ENCODE peak calls at places on chromosomes 1 and 21, in four cellular contexts. One of them, this sample, is unnamed.
A peak's percentile ranks its signal among the peaks of the same experiment; 100 is the strongest.

GRCh38 chr1:247373721-247374141 is 42.1 kb upstream of the ZNF496 start:
- DNase-seq in thoracic aorta: no peak
- DNase-seq in fibroblast of pulmonary artery: peak; percentile 49
- DNase-seq in nephron progenitor cell: peak; percentile 24
- DNase-seq in this sample: peak; percentile 53

GRCh38 chr21:46063227-46063626 is 34.7 kb upstream of the COL6A2 start:
- DNase-seq in thoracic aorta: no peak
- DNase-seq in fibroblast of pulmonary artery: peak; percentile 21
- DNase-seq in nephron progenitor cell: no peak
- DNase-seq in this sample: no peak

GRCh38 chr1:37793773-37794371 is at the start of gene MANEAL:
- DNase-seq in thoracic aorta: no peak
- DNase-seq in fibroblast of pulmonary artery: peak; percentile 57
- DNase-seq in nephron progenitor cell: peak; percentile 76
- DNase-seq in this sample: peak; percentile 47

GRCh38 chr1:200983035-200983561 is 40.4 kb downstream of the KIF21B start:
- DNase-seq in thoracic aorta: no peak
- DNase-seq in fibroblast of pulmonary artery: no peak
- DNase-seq in nephron progenitor cell: no peak
- DNase-seq in this sample: no peak

GRCh38 chr21:43903451-43904091 is 38.5 kb downstream of the AGPAT3 start:
- DNase-seq in thoracic aorta: no peak
- DNase-seq in fibroblast of pulmonary artery: no peak
- DNase-seq in nephron progenitor cell: no peak
- DNase-seq in this sample: peak; percentile 46

GRCh38 chr21:34889287-34889536 is 159.9 kb downstream of the RUNX1 start:
- DNase-seq in thoracic aorta: no peak
- DNase-seq in fibroblast of pulmonary artery: peak; percentile 80
- DNase-seq in nephron progenitor cell: peak; percentile 49
- DNase-seq in this sample: peak; percentile 41

GRCh38 chr1:94543893-94544635 is 2.5 kb upstream of the F3 start:
- DNase-seq in thoracic aorta: no peak
- DNase-seq in fibroblast of pulmonary artery: peak; percentile 74
- DNase-seq in nephron progenitor cell: no peak
- DNase-seq in this sample: no peak

GRCh38 chr21:38126677-38127271 is 130.0 kb upstream of the KCNJ15 start:
- DNase-seq in thoracic aorta: no peak
- DNase-seq in fibroblast of pulmonary artery: peak; percentile 59
- DNase-seq in nephron progenitor cell: peak; percentile 79
- DNase-seq in this sample: peak; percentile 75

GRCh38 chr1:3697810-3698209 is 45.5 kb downstream of the TP73 start:
- DNase-seq in thoracic aorta: no peak
- DNase-seq in fibroblast of pulmonary artery: no peak
- DNase-seq in nephron progenitor cell: no peak
- DNase-seq in this sample: no peak

GRCh38 chr1:230112131-230112701 is 45.2 kb downstream of the GALNT2 start:
- DNase-seq in thoracic aorta: no peak
- DNase-seq in fibroblast of pulmonary artery: no peak
- DNase-seq in nephron progenitor cell: no peak
- DNase-seq in this sample: peak; percentile 18

GRCh38 chr1:20713440-20713839 is 4.4 kb downstream of the KIF17 start:
- DNase-seq in thoracic aorta: no peak
- DNase-seq in fibroblast of pulmonary artery: no peak
- DNase-seq in nephron progenitor cell: no peak
- DNase-seq in this sample: no peak

GRCh38 chr1:58585166-58585565 is 8.1 kb upstream of the TACSTD2 start:
- DNase-seq in thoracic aorta: no peak
- DNase-seq in fibroblast of pulmonary artery: no peak
- DNase-seq in nephron progenitor cell: no peak
- DNase-seq in this sample: no peak

DNA sequence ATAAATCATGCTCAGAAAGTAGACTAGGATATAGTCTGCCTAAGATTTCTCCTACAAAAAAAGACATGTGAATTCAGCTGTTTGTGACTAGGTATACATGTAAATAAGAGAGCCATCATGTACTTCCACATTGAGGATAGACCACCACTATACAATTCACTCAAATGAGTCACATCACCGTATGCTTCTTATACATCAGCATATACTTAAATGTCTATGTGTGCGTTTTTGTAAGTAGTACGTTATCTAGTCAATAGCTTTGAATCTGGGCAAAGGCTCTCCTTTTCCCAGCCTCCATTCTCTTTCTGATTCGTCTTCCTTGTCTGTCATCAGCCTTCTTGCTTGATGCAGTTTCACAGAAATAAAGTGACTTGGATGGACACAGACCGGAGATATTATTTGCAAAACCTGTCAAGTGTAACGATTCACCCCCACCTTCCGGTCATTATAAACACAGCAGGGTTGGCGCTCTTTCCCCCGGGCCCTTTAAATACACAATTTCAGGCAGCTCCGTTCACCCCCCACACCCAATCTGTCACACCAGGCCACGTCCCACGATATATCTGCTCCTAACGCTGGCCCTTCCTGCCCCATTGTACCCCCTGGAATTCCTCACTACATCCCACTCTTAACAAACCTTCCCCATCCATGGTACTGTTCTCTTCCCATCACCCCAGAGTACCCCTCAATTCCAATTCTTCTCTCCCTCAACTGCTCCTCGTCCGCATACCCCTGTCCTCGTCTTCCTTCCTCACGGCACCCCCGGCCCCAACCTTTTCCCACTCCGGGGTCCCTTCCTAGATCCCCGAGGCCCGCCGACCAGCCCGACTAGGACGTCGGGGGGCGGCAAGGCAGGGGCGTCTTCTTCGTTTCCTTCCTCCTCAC is 636 bp downstream of the VAMP4 start:
- DNase-seq in thoracic aorta: no peak
- DNase-seq in fibroblast of pulmonary artery: peak; percentile 50
- DNase-seq in nephron progenitor cell: peak; percentile 29
- DNase-seq in this sample: peak; percentile 1
- TF ChIP-seq CTCF in thoracic aorta: no peak
- TF ChIP-seq CTCF in fibroblast of pulmonary artery: no peak
- TF ChIP-seq CTCF in nephron progenitor cell: no peak
- TF ChIP-seq CTCF in this sample: peak; percentile 29

GRCh38 chr1:54971317-54971791 is 9.1 kb upstream of the TMEM61 start:
- DNase-seq in thoracic aorta: no peak
- DNase-seq in fibroblast of pulmonary artery: no peak
- DNase-seq in nephron progenitor cell: no peak
- DNase-seq in this sample: no peak

GRCh38 chr1:54972436-54972835 is 8.0 kb upstream of the TMEM61 start:
- DNase-seq in thoracic aorta: no peak
- DNase-seq in fibroblast of pulmonary artery: no peak
- DNase-seq in nephron progenitor cell: no peak
- DNase-seq in this sample: no peak

GRCh38 chr1:54970901-54971300 is 9.5 kb upstream of the TMEM61 start:
- DNase-seq in thoracic aorta: no peak
- DNase-seq in fibroblast of pulmonary artery: no peak
- DNase-seq in nephron progenitor cell: no peak
- DNase-seq in this sample: no peak

GRCh38 chr1:54975709-54976108 is 4.7 kb upstream of the TMEM61 start:
- DNase-seq in thoracic aorta: no peak
- DNase-seq in fibroblast of pulmonary artery: no peak
- DNase-seq in nephron progenitor cell: no peak
- DNase-seq in this sample: no peak

GRCh38 chr1:54973205-54973921 is 7.1 kb upstream of the TMEM61 start:
- DNase-seq in thoracic aorta: no peak
- DNase-seq in fibroblast of pulmonary artery: peak; percentile 66
- DNase-seq in nephron progenitor cell: peak; percentile 48
- DNase-seq in this sample: peak; percentile 42
- TF ChIP-seq CTCF in thoracic aorta: peak; percentile 35
- TF ChIP-seq CTCF in fibroblast of pulmonary artery: peak; percentile 65
- TF ChIP-seq CTCF in nephron progenitor cell: peak; percentile 47
- TF ChIP-seq CTCF in this sample: peak; percentile 49

GRCh38 chr1:32413507-32414185 is 19.4 kb upstream of the BSDC1 start:
- DNase-seq in thoracic aorta: peak; percentile 36
- DNase-seq in fibroblast of pulmonary artery: peak; percentile 82
- DNase-seq in nephron progenitor cell: peak; percentile 34
- DNase-seq in this sample: peak; percentile 57
- TF ChIP-seq CTCF in thoracic aorta: peak; percentile 75
- TF ChIP-seq CTCF in fibroblast of pulmonary artery: peak; percentile 76
- TF ChIP-seq CTCF in nephron progenitor cell: peak; percentile 36
- TF ChIP-seq CTCF in this sample: peak; percentile 65

GRCh38 chr1:24748191-24749121 is 3.2 kb downstream of the CLIC4 start:
- DNase-seq in thoracic aorta: no peak
- DNase-seq in fibroblast of pulmonary artery: no peak
- DNase-seq in nephron progenitor cell: no peak
- DNase-seq in this sample: no peak

GRCh38 chr1:24752305-24752704 is 7.1 kb downstream of the CLIC4 start:
- DNase-seq in thoracic aorta: no peak
- DNase-seq in fibroblast of pulmonary artery: no peak
- DNase-seq in nephron progenitor cell: no peak
- DNase-seq in this sample: no peak

GRCh38 chr1:24751833-24752232 is 6.6 kb downstream of the CLIC4 start:
- DNase-seq in thoracic aorta: no peak
- DNase-seq in fibroblast of pulmonary artery: no peak
- DNase-seq in nephron progenitor cell: no peak
- DNase-seq in this sample: no peak

GRCh38 chr1:24749886-24750285 is 4.6 kb downstream of the CLIC4 start:
- DNase-seq in thoracic aorta: no peak
- DNase-seq in fibroblast of pulmonary artery: no peak
- DNase-seq in nephron progenitor cell: no peak
- DNase-seq in this sample: no peak

GRCh38 chr1:24749257-24749656 is 4.0 kb downstream of the CLIC4 start:
- DNase-seq in thoracic aorta: no peak
- DNase-seq in fibroblast of pulmonary artery: no peak
- DNase-seq in nephron progenitor cell: no peak
- DNase-seq in this sample: no peak
- TF ChIP-seq CTCF in thoracic aorta: no peak
- TF ChIP-seq CTCF in fibroblast of pulmonary artery: no peak
- TF ChIP-seq CTCF in nephron progenitor cell: no peak
- TF ChIP-seq CTCF in this sample: no peak

GRCh38 chr1:26161408-26162219 is 2.7 kb downstream of the FAM110D start:
- DNase-seq in thoracic aorta: no peak
- DNase-seq in fibroblast of pulmonary artery: peak; percentile 45
- DNase-seq in nephron progenitor cell: peak; percentile 83
- DNase-seq in this sample: peak; percentile 58
- TF ChIP-seq CTCF in thoracic aorta: no peak
- TF ChIP-seq CTCF in fibroblast of pulmonary artery: peak; percentile 2
- TF ChIP-seq CTCF in nephron progenitor cell: no peak
- TF ChIP-seq CTCF in this sample: peak; percentile 51

DNA sequence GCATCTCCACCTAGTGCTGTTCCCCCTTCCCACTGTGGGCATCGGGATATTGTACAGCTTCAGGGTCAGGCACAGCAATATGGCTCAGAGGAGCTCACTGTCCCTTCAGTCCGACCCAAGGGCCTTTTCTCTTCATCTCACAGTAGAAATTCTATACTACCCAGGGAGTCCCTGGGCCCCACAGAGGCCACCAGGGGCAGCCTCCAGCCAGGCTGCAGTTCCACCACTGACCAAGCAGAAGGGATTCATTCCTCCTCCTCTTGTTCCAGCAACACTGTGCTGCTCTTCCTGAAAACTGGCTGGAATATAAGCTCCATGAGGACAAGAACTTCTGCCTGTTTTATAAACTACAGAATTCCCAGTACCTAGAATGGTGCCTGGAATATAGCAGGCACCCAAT is 70.5 kb downstream of the CD34 start:
- DNase-seq in thoracic aorta: no peak
- DNase-seq in fibroblast of pulmonary artery: no peak
- DNase-seq in nephron progenitor cell: no peak
- DNase-seq in this sample: no peak
- TF ChIP-seq CTCF in thoracic aorta: no peak
- TF ChIP-seq CTCF in fibroblast of pulmonary artery: peak; percentile 10
- TF ChIP-seq CTCF in nephron progenitor cell: no peak
- TF ChIP-seq CTCF in this sample: no peak

GRCh38 chr1:220786337-220787068 is at the start of gene MTARC1:
- DNase-seq in thoracic aorta: no peak
- DNase-seq in fibroblast of pulmonary artery: peak; percentile 48
- DNase-seq in nephron progenitor cell: peak; percentile 82
- DNase-seq in this sample: peak; percentile 70
- TF ChIP-seq CTCF in thoracic aorta: peak; percentile 31
- TF ChIP-seq CTCF in fibroblast of pulmonary artery: no peak
- TF ChIP-seq CTCF in nephron progenitor cell: no peak
- TF ChIP-seq CTCF in this sample: no peak

GRCh38 chr1:45411510-45411899 is 71.3 kb upstream of the MUTYH start:
- DNase-seq in thoracic aorta: no peak
- DNase-seq in fibroblast of pulmonary artery: no peak
- DNase-seq in nephron progenitor cell: no peak
- DNase-seq in this sample: no peak
- TF ChIP-seq CTCF in thoracic aorta: no peak
- TF ChIP-seq CTCF in fibroblast of pulmonary artery: no peak
- TF ChIP-seq CTCF in nephron progenitor cell: no peak
- TF ChIP-seq CTCF in this sample: no peak

GRCh38 chr1:223628858-223629257 is 36.6 kb downstream of the CAPN8 start:
- DNase-seq in thoracic aorta: no peak
- DNase-seq in fibroblast of pulmonary artery: no peak
- DNase-seq in nephron progenitor cell: peak; percentile 31
- DNase-seq in this sample: no peak

GRCh38 chr1:223631367-223631977 is 34.0 kb downstream of the CAPN8 start:
- DNase-seq in thoracic aorta: no peak
- DNase-seq in fibroblast of pulmonary artery: no peak
- DNase-seq in nephron progenitor cell: no peak
- DNase-seq in this sample: no peak

GRCh38 chr1:223622132-223622842 is 43.2 kb downstream of the CAPN8 start:
- DNase-seq in thoracic aorta: no peak
- DNase-seq in fibroblast of pulmonary artery: no peak
- DNase-seq in nephron progenitor cell: peak; percentile 58
- DNase-seq in this sample: no peak

GRCh38 chr1:223628233-223628632 is 37.3 kb downstream of the CAPN8 start:
- DNase-seq in thoracic aorta: no peak
- DNase-seq in fibroblast of pulmonary artery: peak; percentile 27
- DNase-seq in nephron progenitor cell: peak; percentile 66
- DNase-seq in this sample: peak; percentile 41
- TF ChIP-seq CTCF in thoracic aorta: peak; percentile 43
- TF ChIP-seq CTCF in fibroblast of pulmonary artery: peak; percentile 47
- TF ChIP-seq CTCF in nephron progenitor cell: peak; percentile 65
- TF ChIP-seq CTCF in this sample: peak; percentile 63

This sample was measured in neural crest cell.